ENCODE peak calls at places on chromosomes 2 and 18, in eight cellular contexts. Z, E, Y, X, R, C, N and V are unnamed samples.

GRCh38 chr2:64212801-64213321 is 68.6 kb upstream of the PELI1 start:
- DNase-seq in Z (no peak), E (peak; percentile 31), Y (no peak), X (no peak), R (no peak), C (no peak), N (no peak), V (no peak)

GRCh38 chr18:41461058-41461560 is 493.9 kb upstream of the PIK3C3 start:
- DNase-seq in Z (no peak), E (no peak), Y (no peak), X (no peak), R (no peak), C (no peak), N (no peak), V (no peak)

GRCh38 chr2:217283505-217283904 is 423.6 kb upstream of the TNP1 start:
- DNase-seq in Z (no peak), E (peak; percentile 20), Y (no peak), X (no peak), R (no peak), C (no peak), N (no peak), V (no peak)

GRCh38 chr2:31075936-31076590 is 62.2 kb downstream of the GALNT14 start:
- DNase-seq in Z (no peak), E (no peak), Y (no peak), X (no peak), R (no peak), C (no peak), N (no peak), V (no peak)

GRCh38 chr18:13019301-13019700 is 28.1 kb downstream of the CEP192 start:
- DNase-seq in Z (no peak), E (peak; percentile 49), Y (no peak), X (no peak), R (no peak), C (no peak), N (no peak), V (no peak)

GRCh38 chr2:29485117-29485516 is 369.9 kb downstream of the CLIP4 start:
- DNase-seq in Z (no peak), E (no peak), Y (no peak), X (no peak), R (no peak), C (no peak), N (no peak), V (no peak)

GRCh38 chr2:158688722-158689121 is 106.4 kb upstream of the DAPL1 start:
- DNase-seq in Z (no peak), E (peak; percentile 47), Y (no peak), X (no peak), R (no peak), C (no peak), N (no peak), V (peak; percentile 18)

GRCh38 chr2:88481937-88482336 is 29.4 kb upstream of the FOXI3 start:
- DNase-seq in Z (no peak), E (peak; percentile 37), Y (no peak), X (no peak), R (no peak), C (no peak), N (no peak), V (no peak)

GRCh38 chr2:19883486-19883885 is 18.3 kb downstream of the TTC32 start:
- DNase-seq in Z (no peak), E (no peak), Y (no peak), X (no peak), R (no peak), C (no peak), N (no peak), V (no peak)

GRCh38 chr2:104690255-104690999 is 163.5 kb upstream of the POU3F3 start:
- DNase-seq in Z (no peak), E (no peak), Y (no peak), X (no peak), R (no peak), C (no peak), N (no peak), V (no peak)

GRCh38 chr2:25332571-25332970 is 9.2 kb downstream of the DNMT3A start:
- DNase-seq in Z (no peak), E (no peak), Y (no peak), X (no peak), R (no peak), C (no peak), N (no peak), V (no peak)

GRCh38 chr2:77008925-77009706 is 513.1 kb downstream of the LRRTM4 start:
- DNase-seq in Z (no peak), E (peak; percentile 5), Y (no peak), X (no peak), R (no peak), C (no peak), N (no peak), V (no peak)

GRCh38 chr2:189393440-189394111 is 47.7 kb upstream of the WDR75 start:
- DNase-seq in Z (no peak), E (peak; percentile 99), Y (no peak), X (no peak), R (no peak), C (no peak), N (no peak), V (no peak)

GRCh38 chr2:200127852-200128251 is 172.5 kb downstream of the MAIP1 start:
- DNase-seq in Z (no peak), E (peak; percentile 67), Y (no peak), X (no peak), R (no peak), C (no peak), N (no peak), V (no peak)

GRCh38 chr2:132366787-132367186 is 49.8 kb upstream of the GPR39 start:
- DNase-seq in Z (no peak), E (no peak), Y (no peak), X (no peak), R (no peak), C (no peak), N (no peak), V (no peak)

GRCh38 chr2:27128810-27129571 is 5.4 kb downstream of the ABHD1 start:
- DNase-seq in Z (no peak), E (no peak), Y (no peak), X (no peak), R (no peak), C (no peak), N (no peak), V (no peak)

DNA sequence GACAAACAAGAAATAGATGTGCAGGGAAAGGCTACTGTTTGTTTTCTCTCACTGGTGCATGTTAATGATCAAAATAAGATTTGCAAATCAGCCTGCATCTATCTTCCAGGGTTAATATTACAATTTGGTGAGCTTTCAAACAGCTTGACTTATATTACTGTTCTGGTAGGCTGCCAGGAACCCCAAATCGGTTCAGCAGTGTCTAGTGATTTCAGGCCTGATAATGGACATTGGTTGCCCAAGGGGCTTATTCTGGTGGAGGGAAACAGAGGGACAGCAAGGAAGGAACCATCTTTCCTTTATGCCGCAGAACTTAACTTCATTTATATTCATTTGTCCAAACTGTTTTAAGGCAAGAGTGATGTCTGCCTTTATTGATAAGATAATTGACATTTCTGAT is 93.8 kb upstream of the REG3A start:
- DNase-seq in Z (no peak), E (no peak), Y (no peak), X (no peak), R (no peak), C (no peak), N (no peak), V (no peak)
- TF ChIP-seq POLR2A in Z (no peak), E (no peak), Y (no peak), X (no peak), R (no peak), C (no peak), N (no peak), V (no peak)

GRCh38 chr18:59358611-59359575 is at the start of gene LMAN1:
- DNase-seq in Z (peak; percentile 90), E (peak; percentile 91), Y (peak; percentile 91), X (peak; percentile 81), R (peak; percentile 93), C (peak; percentile 98), N (peak; percentile 98), V (peak; percentile 81)
- TF ChIP-seq POLR2A in Z (peak; percentile 48), E (peak; percentile 94), Y (peak; percentile 86), X (peak; percentile 78), R (peak; percentile 58), C (no peak), N (peak; percentile 54), V (peak; percentile 60)

GRCh38 chr18:59328683-59329082 is 10.2 kb upstream of the CPLX4 start:
- DNase-seq in Z (no peak), E (no peak), Y (no peak), X (no peak), R (no peak), C (no peak), N (no peak), V (no peak)

GRCh38 chr18:59325965-59326364 is 7.5 kb upstream of the CPLX4 start:
- DNase-seq in Z (no peak), E (no peak), Y (no peak), X (no peak), R (no peak), C (no peak), N (no peak), V (no peak)

GRCh38 chr18:59323931-59324622 is 5.6 kb upstream of the CPLX4 start:
- DNase-seq in Z (no peak), E (peak; percentile 27), Y (no peak), X (no peak), R (no peak), C (no peak), N (no peak), V (no peak)

DNA sequence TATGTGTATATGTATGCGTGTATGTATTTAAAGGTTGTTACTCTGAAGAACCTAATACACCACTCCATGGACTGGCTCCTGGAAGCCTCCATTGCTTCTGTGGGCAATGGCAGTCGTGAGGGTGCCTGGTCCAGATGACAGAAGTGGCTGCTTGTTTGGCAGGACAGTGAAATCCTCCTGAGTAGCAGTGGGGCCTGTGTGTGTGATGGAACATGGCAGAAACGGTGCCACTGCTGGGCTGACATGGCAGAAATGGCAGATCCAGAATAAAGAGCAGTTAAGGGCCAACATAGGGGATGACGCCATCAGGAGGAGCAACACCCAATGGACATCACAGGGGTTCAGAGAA is 6.1 kb upstream of the CPLX4 start:
- DNase-seq in Z (no peak), E (no peak), Y (no peak), X (no peak), R (no peak), C (no peak), N (no peak), V (no peak)
- TF ChIP-seq POLR2A in Z (no peak), E (no peak), Y (peak; percentile 36), X (no peak), R (no peak), C (no peak), N (no peak), V (no peak)

GRCh38 chr18:80034852-80035406 is 695 bp downstream of the RBFA start:
- DNase-seq in Z (no peak), E (no peak), Y (no peak), X (no peak), R (no peak), C (no peak), N (no peak), V (no peak)

GRCh38 chr18:80033181-80034067 is 810 bp upstream of the RBFA start:
- DNase-seq in Z (peak; percentile 17), E (peak; percentile 44), Y (no peak), X (peak; percentile 64), R (peak; percentile 15), C (no peak), N (no peak), V (peak; percentile 37)

GRCh38 chr18:80037300-80037699 is 3.1 kb downstream of the RBFA start:
- DNase-seq in Z (no peak), E (no peak), Y (no peak), X (no peak), R (no peak), C (no peak), N (no peak), V (no peak)

GRCh38 chr18:80035997-80036396 is 1.8 kb downstream of the RBFA start:
- DNase-seq in Z (no peak), E (no peak), Y (no peak), X (no peak), R (no peak), C (no peak), N (no peak), V (no peak)

GRCh38 chr18:80034068-80034851 is at the start of gene RBFA:
- DNase-seq in Z (peak; percentile 99), E (peak; percentile 98), Y (peak; percentile 94), X (peak; percentile 69), R (peak; percentile 98), C (peak; percentile 100), N (peak; percentile 100), V (peak; percentile 52)
- TF ChIP-seq POLR2A in Z (peak; percentile 75), E (peak; percentile 73), Y (peak; percentile 71), X (peak; percentile 69), R (peak; percentile 72), C (peak; percentile 68), N (peak; percentile 31), V (peak; percentile 60)